ENCODE peak calls at places on chromosomes 6 and 20, in four cellular contexts. B, R, X and D are unnamed samples.

GRCh38 chr6:170089937-170090335 is 200.9 kb downstream of the DLL1 start:
- DNase-seq in B (no peak), R (no peak), X (no peak), D (no peak)

GRCh38 chr6:134247854-134248580 is 69.9 kb downstream of the SGK1 start:
- DNase-seq in X (no peak), B (no peak), R (no peak), D (no peak)

GRCh38 chr20:35134472-35134871 is 12.7 kb downstream of the EDEM2 start:
- DNase-seq in R (no peak), X (no peak), B (no peak), D (no peak)

GRCh38 chr6:92538926-92539325 is 880.4 kb downstream of the EPHA7 start:
- DNase-seq in X (no peak), R (no peak), B (no peak), D (no peak)

GRCh38 chr20:44526129-44526528 is 4.3 kb upstream of the SERINC3 start:
- DNase-seq in X (no peak), B (no peak), R (no peak), D (peak; percentile 46)

GRCh38 chr6:107116328-107116892 is 1.1 kb upstream of the BEND3 start:
- DNase-seq in B (no peak), X (no peak), R (no peak), D (no peak)

GRCh38 chr6:34237316-34237721 is 646 bp downstream of the HMGA1 start:
- DNase-seq in X (peak; percentile 83), R (no peak), B (no peak), D (no peak)

GRCh38 chr6:4664117-4664626 is 112.0 kb upstream of the CDYL start:
- DNase-seq in R (no peak), B (no peak), X (peak; percentile 45), D (no peak)

GRCh38 chr6:105890521-105891244 is 195.5 kb upstream of the PRDM1 start:
- DNase-seq in R (no peak), X (no peak), B (no peak), D (no peak)

GRCh38 chr20:58649288-58650180 is 1.5 kb upstream of the STX16 start:
- DNase-seq in X (no peak), R (no peak), B (no peak), D (no peak)

GRCh38 chr20:11671015-11671511 is 246.6 kb upstream of the BTBD3 start:
- DNase-seq in R (no peak), X (no peak), B (no peak), D (no peak)

GRCh38 chr20:38889792-38890496 is 36.3 kb upstream of the FAM83D start:
- DNase-seq in R (no peak), B (no peak), X (peak; percentile 26), D (no peak)

DNA sequence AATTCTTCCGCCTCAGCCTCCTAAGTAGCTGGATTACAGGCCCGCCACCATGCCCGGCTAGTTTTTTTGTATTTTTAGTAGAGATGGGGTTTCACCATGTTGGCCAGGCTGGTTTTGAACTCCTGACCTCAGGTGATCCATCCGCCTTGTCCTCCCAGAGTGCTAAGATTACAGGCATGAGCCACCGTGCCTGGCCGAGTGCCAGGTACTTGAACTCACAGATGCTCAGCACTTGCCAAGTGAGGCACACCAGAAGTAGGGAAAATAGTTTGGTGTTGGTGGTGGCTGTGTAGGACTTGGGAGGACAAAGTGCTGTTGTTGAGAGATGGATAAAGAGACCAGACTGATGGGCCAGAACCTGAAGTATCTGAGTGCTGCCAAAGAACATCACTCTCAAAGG is 40.0 kb upstream of the MBOAT1 start:
- DNase-seq in B (no peak), R (no peak), X (no peak), D (no peak)
- TF ChIP-seq JUNB in B (no peak), R (no peak), X (no peak), D (no peak)

GRCh38 chr6:140045116-140045515 is 670.7 kb upstream of the CITED2 start:
- DNase-seq in B (no peak), R (no peak), X (no peak), D (no peak)

GRCh38 chr6:140044626-140045025 is 670.2 kb upstream of the CITED2 start:
- DNase-seq in R (no peak), B (no peak), X (no peak), D (no peak)

GRCh38 chr6:140048202-140048790 is 673.8 kb upstream of the CITED2 start:
- DNase-seq in R (no peak), X (no peak), B (no peak), D (no peak)

GRCh38 chr6:140047321-140047720 is 672.9 kb upstream of the CITED2 start:
- DNase-seq in R (no peak), X (no peak), B (no peak), D (no peak)

DNA sequence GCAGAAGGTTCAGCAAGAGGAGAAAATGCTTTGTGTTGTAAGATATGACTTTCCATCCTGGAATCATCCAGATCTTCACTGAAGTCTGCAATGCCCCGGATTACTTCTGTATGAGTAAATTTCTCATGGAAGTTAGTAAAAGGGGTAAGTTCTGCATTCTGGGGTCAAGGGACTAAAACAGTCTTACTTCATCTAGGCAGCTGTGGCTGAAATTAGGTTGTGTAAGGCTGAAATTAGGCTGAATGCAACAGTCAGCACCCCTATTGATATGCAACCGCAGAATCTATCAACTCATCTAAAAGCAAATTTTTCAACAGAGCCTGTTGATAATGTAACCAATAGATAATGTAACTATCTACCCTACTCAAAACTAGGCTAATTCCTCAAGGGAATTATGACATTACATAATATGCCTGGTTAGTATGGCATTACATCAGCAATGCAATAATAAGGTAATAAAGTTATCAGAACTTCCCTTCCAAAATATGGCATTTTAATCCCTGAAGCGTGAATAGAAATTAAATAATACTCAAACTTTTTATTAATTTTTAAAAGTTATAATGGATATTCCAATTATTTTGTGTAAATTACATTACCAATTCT is 671.7 kb upstream of the CITED2 start:
- DNase-seq in X (no peak), R (no peak), B (no peak), D (no peak)
- TF ChIP-seq POLR2AphosphoS2 in X (no peak), R (no peak), B (no peak), D (no peak)

DNA sequence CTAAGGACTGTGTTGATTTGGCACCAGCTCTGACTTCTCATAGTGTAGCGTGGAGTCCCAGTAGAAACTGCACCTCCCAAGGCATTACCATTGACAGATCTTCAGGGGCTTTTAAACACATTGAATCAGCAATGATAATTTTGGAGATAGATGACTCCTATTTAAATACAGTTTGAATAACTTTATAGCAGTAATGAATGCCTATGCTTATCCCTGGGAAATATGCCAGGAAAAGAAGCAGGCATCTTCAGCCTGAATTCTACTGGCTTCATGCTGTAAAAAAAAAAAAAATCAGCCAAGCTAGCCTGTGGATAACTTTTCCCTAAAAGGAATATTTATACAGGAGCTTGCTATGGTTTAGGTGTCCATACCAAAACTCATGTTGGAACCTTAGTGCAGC is 895.9 kb downstream of the EYS start:
- DNase-seq in B (no peak), R (no peak), X (no peak), D (no peak)
- TF ChIP-seq JUNB in B (no peak), R (no peak), X (no peak), D (no peak)

DNA sequence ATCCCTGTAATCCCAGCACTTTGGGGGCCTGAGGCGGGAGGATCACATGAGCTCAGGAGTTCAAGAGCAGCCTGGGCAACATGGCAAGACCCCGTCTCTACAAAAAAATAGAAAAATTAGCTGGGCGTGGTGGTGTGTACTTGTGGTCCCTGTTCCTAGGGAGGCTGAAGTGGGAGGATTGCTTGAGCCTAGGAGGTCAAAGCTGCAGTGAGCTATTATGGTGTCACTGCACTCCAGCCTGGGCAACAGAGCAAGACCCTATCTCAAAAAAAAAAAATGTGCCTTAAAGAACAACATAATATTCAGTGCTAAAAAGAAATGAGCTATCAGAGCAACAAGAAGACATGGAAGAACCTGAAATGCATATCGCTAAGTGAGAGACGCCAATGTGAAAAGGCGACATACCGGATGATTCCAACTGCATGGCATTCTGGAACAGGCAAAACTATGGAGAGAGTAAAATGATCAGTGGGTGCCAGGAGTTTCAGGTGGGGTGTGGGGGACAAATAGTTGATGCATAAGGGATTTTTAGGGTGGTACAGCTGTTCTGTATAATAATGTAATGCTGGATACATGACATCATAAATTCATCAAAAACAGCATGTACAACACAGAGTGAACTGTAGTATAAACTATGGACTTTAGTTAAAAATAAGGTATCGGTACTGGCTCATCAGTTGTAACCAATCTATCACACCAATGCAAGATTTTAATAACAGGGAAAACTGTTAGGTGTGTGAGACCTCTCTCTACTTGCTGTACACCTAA is 80.8 kb downstream of the GMPR start:
- DNase-seq in R (no peak), X (no peak), B (no peak), D (no peak)
- TF ChIP-seq POLR2AphosphoS2 in R (no peak), X (no peak), B (no peak), D (no peak)

GRCh38 chr6:89386917-89387491 is 25.1 kb downstream of the RRAGD start:
- DNase-seq in B (no peak), R (peak; percentile 41), X (no peak), D (no peak)

GRCh38 chr6:89387516-89388222 is 24.4 kb downstream of the RRAGD start:
- DNase-seq in X (no peak), B (no peak), R (peak; percentile 95), D (no peak)

GRCh38 chr6:89385846-89386245 is 26.2 kb downstream of the RRAGD start:
- DNase-seq in B (no peak), R (no peak), X (no peak), D (no peak)

GRCh38 chr6:89388846-89389245 is 23.2 kb downstream of the RRAGD start:
- DNase-seq in X (no peak), B (no peak), R (no peak), D (no peak)

GRCh38 chr6:89385156-89385667 is 26.9 kb downstream of the RRAGD start:
- DNase-seq in B (no peak), R (peak; percentile 51), X (no peak), D (no peak)
- TF ChIP-seq JUNB in B (no peak), R (peak; percentile 58), X (no peak), D (no peak)